ENCODE peak calls at places on chromosomes 12 and 14, in six cellular contexts. One of them, this sample, is unnamed.

GRCh38 chr12:26691234-26691970 is 141.6 kb downstream of the ITPR2 start:
- DNase-seq in cardiac fibroblast: peak
- DNase-seq in GM04504: peak
- DNase-seq in fibroblast of gingiva: peak
- DNase-seq in HL-60: no peak
- DNase-seq in HCT116: peak
- DNase-seq in this sample: peak

GRCh38 chr12:79661629-79662028 is 29.1 kb downstream of the PAWR start:
- DNase-seq in fibroblast of gingiva: no peak
- DNase-seq in HCT116: no peak
- DNase-seq in GM04504: no peak
- DNase-seq in HL-60: no peak
- DNase-seq in cardiac fibroblast: peak
- DNase-seq in this sample: no peak

GRCh38 chr12:1828863-1829262 is 8.5 kb downstream of the LRTM2 start:
- DNase-seq in fibroblast of gingiva: no peak
- DNase-seq in cardiac fibroblast: no peak
- DNase-seq in HCT116: no peak
- DNase-seq in GM04504: no peak
- DNase-seq in HL-60: no peak
- DNase-seq in this sample: no peak

GRCh38 chr12:113439606-113440030 is 17.4 kb downstream of the SDSL start:
- DNase-seq in cardiac fibroblast: peak
- DNase-seq in HCT116: no peak
- DNase-seq in HL-60: no peak
- DNase-seq in fibroblast of gingiva: no peak
- DNase-seq in GM04504: no peak
- DNase-seq in this sample: peak

GRCh38 chr14:95294834-95295599 is 24.7 kb downstream of the CLMN start:
- DNase-seq in GM04504: no peak
- DNase-seq in fibroblast of gingiva: no peak
- DNase-seq in HL-60: no peak
- DNase-seq in cardiac fibroblast: peak
- DNase-seq in HCT116: peak
- DNase-seq in this sample: peak

GRCh38 chr14:31968912-31969311 is 108.2 kb upstream of the ARHGAP5 start:
- DNase-seq in fibroblast of gingiva: no peak
- DNase-seq in HL-60: no peak
- DNase-seq in HCT116: no peak
- DNase-seq in GM04504: no peak
- DNase-seq in cardiac fibroblast: no peak
- DNase-seq in this sample: no peak

GRCh38 chr12:111192657-111193056 is 176.2 kb downstream of the PHETA1 start:
- DNase-seq in HL-60: no peak
- DNase-seq in fibroblast of gingiva: no peak
- DNase-seq in GM04504: no peak
- DNase-seq in HCT116: no peak
- DNase-seq in cardiac fibroblast: peak
- DNase-seq in this sample: no peak

GRCh38 chr12:5318874-5319273 is 113.0 kb upstream of the NTF3 start:
- DNase-seq in GM04504: peak
- DNase-seq in HCT116: peak
- DNase-seq in HL-60: no peak
- DNase-seq in fibroblast of gingiva: peak
- DNase-seq in cardiac fibroblast: peak
- DNase-seq in this sample: no peak

GRCh38 chr12:131830335-131831020 is 2.3 kb downstream of the MMP17 start:
- DNase-seq in cardiac fibroblast: peak
- DNase-seq in GM04504: peak
- DNase-seq in HCT116: peak
- DNase-seq in HL-60: peak
- DNase-seq in fibroblast of gingiva: peak
- DNase-seq in this sample: peak

GRCh38 chr14:94699831-94700230 is 70.1 kb downstream of the GSC start:
- DNase-seq in GM04504: no peak
- DNase-seq in cardiac fibroblast: no peak
- DNase-seq in HCT116: no peak
- DNase-seq in HL-60: no peak
- DNase-seq in fibroblast of gingiva: no peak
- DNase-seq in this sample: no peak

GRCh38 chr14:77105118-77105517 is 7.1 kb downstream of the CIPC start:
- DNase-seq in cardiac fibroblast: no peak
- DNase-seq in GM04504: no peak
- DNase-seq in HCT116: no peak
- DNase-seq in fibroblast of gingiva: no peak
- DNase-seq in HL-60: no peak
- DNase-seq in this sample: no peak

GRCh38 chr12:118124333-118124874 is 11.5 kb upstream of the PEBP1 start:
- DNase-seq in fibroblast of gingiva: no peak
- DNase-seq in GM04504: no peak
- DNase-seq in cardiac fibroblast: no peak
- DNase-seq in HL-60: no peak
- DNase-seq in HCT116: no peak
- DNase-seq in this sample: no peak

GRCh38 chr14:100891501-100892445 is 11.7 kb downstream of the RTL1 start:
- DNase-seq in fibroblast of gingiva: no peak
- DNase-seq in HL-60: no peak
- DNase-seq in HCT116: no peak
- DNase-seq in cardiac fibroblast: no peak
- DNase-seq in GM04504: no peak
- DNase-seq in this sample: no peak

GRCh38 chr12:106090586-106091411 is 48.0 kb downstream of the NUAK1 start:
- DNase-seq in HCT116: no peak
- DNase-seq in GM04504: peak
- DNase-seq in HL-60: no peak
- DNase-seq in fibroblast of gingiva: peak
- DNase-seq in cardiac fibroblast: peak
- DNase-seq in this sample: no peak

GRCh38 chr12:29241821-29242591 is 92.9 kb downstream of the FAR2 start:
- DNase-seq in HL-60: peak
- DNase-seq in cardiac fibroblast: peak
- DNase-seq in GM04504: peak
- DNase-seq in fibroblast of gingiva: peak
- DNase-seq in HCT116: peak
- DNase-seq in this sample: no peak

GRCh38 chr12:124388679-124389536 is 94.0 kb downstream of the RFLNA start:
- DNase-seq in HCT116: no peak
- DNase-seq in fibroblast of gingiva: peak
- DNase-seq in HL-60: no peak
- DNase-seq in GM04504: no peak
- DNase-seq in cardiac fibroblast: peak
- DNase-seq in this sample: peak

GRCh38 chr12:10143205-10143604 is 13.2 kb upstream of the CLEC7A start:
- DNase-seq in HL-60: no peak
- DNase-seq in fibroblast of gingiva: no peak
- DNase-seq in cardiac fibroblast: peak
- DNase-seq in HCT116: no peak
- DNase-seq in GM04504: no peak
- DNase-seq in this sample: no peak